ENCODE peak calls at places on chromosomes 16 and 17, in six cellular contexts. H is natural killer cell, Y is T-helper 17 cell, X is tibial nerve, M is GM20000, T is GM03348. U is an unnamed sample.

GRCh38 chr16:27822529-27823437 is 240.7 kb downstream of the GSG1L start:
- DNase-seq in Y (no peak), H (no peak), T (no peak), M (no peak), X (no peak), U (no peak)

GRCh38 chr16:15509051-15509592 is 74.7 kb downstream of the BMERB1 start:
- DNase-seq in M (no peak), X (no peak), Y (no peak), H (no peak), T (no peak), U (no peak)

GRCh38 chr17:44314869-44315661 is 6.7 kb downstream of the RUNDC3A start:
- DNase-seq in M (peak; percentile 82), Y (peak; percentile 19), T (peak; percentile 67), X (no peak), H (no peak), U (peak; percentile 14)

GRCh38 chr17:7959503-7960253 is 27.7 kb downstream of the CNTROB start:
- DNase-seq in Y (no peak), H (no peak), M (no peak), T (no peak), X (no peak), U (no peak)

GRCh38 chr17:77471984-77472836 is 331.4 kb downstream of the SEC14L1 start:
- DNase-seq in X (no peak), H (no peak), M (peak; percentile 51), T (peak; percentile 53), Y (no peak), U (no peak)

GRCh38 chr17:66043419-66043818 is 148.5 kb downstream of the CEP112 start:
- DNase-seq in Y (no peak), H (no peak), X (no peak), T (no peak), M (no peak), U (no peak)

GRCh38 chr17:43020030-43020621 is 2.1 kb downstream of the VAT1 start:
- DNase-seq in H (no peak), M (no peak), X (no peak), T (no peak), Y (no peak), U (no peak)

GRCh38 chr17:21304091-21304490 is 19.6 kb downstream of the MAP2K3 start:
- DNase-seq in Y (no peak), H (no peak), T (no peak), M (peak; percentile 18), X (no peak), U (no peak)

GRCh38 chr16:65116818-65117430 is 4.9 kb downstream of the CDH11 start:
- DNase-seq in T (no peak), Y (no peak), H (no peak), M (no peak), X (no peak), U (no peak)

GRCh38 chr17:46889519-46889918 is 33.4 kb upstream of the GOSR2 start:
- DNase-seq in T (no peak), H (no peak), M (no peak), Y (no peak), X (no peak), U (no peak)

GRCh38 chr17:73336613-73337400 is 25.0 kb upstream of the CDC42EP4 start:
- DNase-seq in H (no peak), M (no peak), Y (no peak), T (no peak), X (no peak), U (no peak)

GRCh38 chr17:72456026-72456569 is 335.3 kb downstream of the SOX9 start:
- DNase-seq in Y (no peak), H (no peak), T (peak; percentile 55), M (no peak), X (no peak), U (no peak)

GRCh38 chr16:77238593-77238992 is 39.4 kb downstream of the SYCE1L start:
- DNase-seq in H (no peak), T (no peak), Y (no peak), M (no peak), X (no peak), U (no peak)

GRCh38 chr16:14494396-14494795 is 135.7 kb downstream of the PARN start:
- DNase-seq in T (no peak), Y (no peak), H (no peak), M (no peak), X (no peak), U (no peak)

GRCh38 chr17:15479697-15480096 is 12.3 kb upstream of the CDRT4 start:
- DNase-seq in H (no peak), X (no peak), Y (no peak), M (no peak), T (no peak), U (no peak)